ENCODE peak calls at places on chromosome 17, in four cellular contexts. One of them, this sample, is unnamed.
A peak's percentile ranks its signal among the peaks of the same experiment; 100 is the strongest.

GRCh38 chr17:34487616-34488015 is 91.8 kb upstream of the TMEM132E start:
- DNase-seq in mesendoderm: peak; percentile 13
- DNase-seq in H1: peak; percentile 54
- DNase-seq in IMR-90: no peak
- DNase-seq in this sample: peak; percentile 64

GRCh38 chr17:79603771-79604170 is 7.1 kb downstream of the RBFOX3 start:
- DNase-seq in mesendoderm: no peak
- DNase-seq in H1: no peak
- DNase-seq in IMR-90: no peak
- DNase-seq in this sample: no peak

GRCh38 chr17:49815761-49816281 is 27.3 kb downstream of the KAT7 start:
- DNase-seq in mesendoderm: peak; percentile 94
- DNase-seq in H1: no peak
- DNase-seq in IMR-90: no peak
- DNase-seq in this sample: peak; percentile 91

GRCh38 chr17:58079300-58080033 is 3.8 kb upstream of the DYNLL2 start:
- DNase-seq in mesendoderm: no peak
- DNase-seq in H1: no peak
- DNase-seq in IMR-90: no peak
- DNase-seq in this sample: peak; percentile 19

GRCh38 chr17:78019367-78019975 is 61.0 kb downstream of the TNRC6C start:
- DNase-seq in mesendoderm: peak; percentile 41
- DNase-seq in H1: no peak
- DNase-seq in IMR-90: peak; percentile 62
- DNase-seq in this sample: no peak

GRCh38 chr17:34582185-34582900 is 3.0 kb downstream of the TMEM132E start:
- DNase-seq in mesendoderm: no peak
- DNase-seq in H1: no peak
- DNase-seq in IMR-90: no peak
- DNase-seq in this sample: peak; percentile 60

GRCh38 chr17:9239260-9239820 is 218.0 kb downstream of the NTN1 start:
- DNase-seq in mesendoderm: peak; percentile 41
- DNase-seq in H1: no peak
- DNase-seq in IMR-90: no peak
- DNase-seq in this sample: peak; percentile 74

GRCh38 chr17:27888945-27889344 is 4.2 kb downstream of the LYRM9 start:
- DNase-seq in mesendoderm: peak; percentile 96
- DNase-seq in H1: peak; percentile 55
- DNase-seq in IMR-90: peak; percentile 4
- DNase-seq in this sample: peak; percentile 87

GRCh38 chr17:74089869-74090464 is 113.5 kb upstream of the RPL38 start:
- DNase-seq in mesendoderm: peak; percentile 94
- DNase-seq in H1: peak; percentile 93
- DNase-seq in IMR-90: no peak
- DNase-seq in this sample: peak; percentile 95

GRCh38 chr17:27782791-27783206 is 17.5 kb downstream of the NOS2 start:
- DNase-seq in mesendoderm: no peak
- DNase-seq in H1: no peak
- DNase-seq in IMR-90: no peak
- DNase-seq in this sample: no peak

GRCh38 chr17:65228734-65229390 is 91.7 kb downstream of the RGS9 start:
- DNase-seq in mesendoderm: peak; percentile 66
- DNase-seq in H1: no peak
- DNase-seq in IMR-90: peak; percentile 22
- DNase-seq in this sample: no peak

GRCh38 chr17:57419940-57420522 is 163.7 kb downstream of the MSI2 start:
- DNase-seq in mesendoderm: no peak
- DNase-seq in H1: no peak
- DNase-seq in IMR-90: no peak
- DNase-seq in this sample: no peak

GRCh38 chr17:45722161-45722560 is 62.0 kb upstream of the CRHR1 start:
- DNase-seq in mesendoderm: peak; percentile 78
- DNase-seq in H1: peak; percentile 69
- DNase-seq in IMR-90: peak; percentile 5
- DNase-seq in this sample: peak; percentile 89

GRCh38 chr17:72510454-72511016 is 389.7 kb downstream of the SOX9 start:
- DNase-seq in mesendoderm: no peak
- DNase-seq in H1: no peak
- DNase-seq in IMR-90: peak; percentile 27
- DNase-seq in this sample: no peak

GRCh38 chr17:596287-596686 is 118.4 kb downstream of the VPS53 start:
- DNase-seq in mesendoderm: no peak
- DNase-seq in H1: no peak
- DNase-seq in IMR-90: peak; percentile 36
- DNase-seq in this sample: no peak

GRCh38 chr17:57370051-57370581 is 113.8 kb downstream of the MSI2 start:
- DNase-seq in mesendoderm: peak; percentile 35
- DNase-seq in H1: no peak
- DNase-seq in IMR-90: peak; percentile 88
- DNase-seq in this sample: no peak

GRCh38 chr17:80941171-80941570 is 50.5 kb upstream of the CHMP6 start:
- DNase-seq in mesendoderm: no peak
- DNase-seq in H1: no peak
- DNase-seq in IMR-90: no peak
- DNase-seq in this sample: no peak

GRCh38 chr17:16439867-16440351 is 24.5 kb downstream of the TRPV2 start:
- DNase-seq in mesendoderm: no peak
- DNase-seq in H1: no peak
- DNase-seq in IMR-90: no peak
- DNase-seq in this sample: no peak

GRCh38 chr17:61000911-61001310 is 323.3 kb downstream of the BCAS3 start:
- DNase-seq in mesendoderm: peak; percentile 54
- DNase-seq in H1: no peak
- DNase-seq in IMR-90: peak; percentile 81
- DNase-seq in this sample: no peak

GRCh38 chr17:32256012-32256694 is 9.5 kb upstream of the RHBDL3 start:
- DNase-seq in mesendoderm: no peak
- DNase-seq in H1: no peak
- DNase-seq in IMR-90: peak; percentile 24
- DNase-seq in this sample: no peak

GRCh38 chr17:55726440-55726839 is 3.8 kb upstream of the TMEM100 start:
- DNase-seq in mesendoderm: no peak
- DNase-seq in H1: no peak
- DNase-seq in IMR-90: peak; percentile 91
- DNase-seq in this sample: no peak

GRCh38 chr17:63381101-63381729 is 64.9 kb downstream of the CYB561 start:
- DNase-seq in mesendoderm: no peak
- DNase-seq in H1: no peak
- DNase-seq in IMR-90: peak; percentile 82
- DNase-seq in this sample: no peak

GRCh38 chr17:8117980-8118768 is at the start of gene ALOXE3:
- DNase-seq in mesendoderm: peak; percentile 74
- DNase-seq in H1: peak; percentile 72
- DNase-seq in IMR-90: peak; percentile 64
- DNase-seq in this sample: peak; percentile 74
- H4K5ac ChIP-seq in mesendoderm: no peak within 1 kb of the TSS
- H4K5ac ChIP-seq in H1: no peak within 1 kb of the TSS
- H4K5ac ChIP-seq in IMR-90: no peak within 1 kb of the TSS
- H4K5ac ChIP-seq in this sample: no peak within 1 kb of the TSS

DNA sequence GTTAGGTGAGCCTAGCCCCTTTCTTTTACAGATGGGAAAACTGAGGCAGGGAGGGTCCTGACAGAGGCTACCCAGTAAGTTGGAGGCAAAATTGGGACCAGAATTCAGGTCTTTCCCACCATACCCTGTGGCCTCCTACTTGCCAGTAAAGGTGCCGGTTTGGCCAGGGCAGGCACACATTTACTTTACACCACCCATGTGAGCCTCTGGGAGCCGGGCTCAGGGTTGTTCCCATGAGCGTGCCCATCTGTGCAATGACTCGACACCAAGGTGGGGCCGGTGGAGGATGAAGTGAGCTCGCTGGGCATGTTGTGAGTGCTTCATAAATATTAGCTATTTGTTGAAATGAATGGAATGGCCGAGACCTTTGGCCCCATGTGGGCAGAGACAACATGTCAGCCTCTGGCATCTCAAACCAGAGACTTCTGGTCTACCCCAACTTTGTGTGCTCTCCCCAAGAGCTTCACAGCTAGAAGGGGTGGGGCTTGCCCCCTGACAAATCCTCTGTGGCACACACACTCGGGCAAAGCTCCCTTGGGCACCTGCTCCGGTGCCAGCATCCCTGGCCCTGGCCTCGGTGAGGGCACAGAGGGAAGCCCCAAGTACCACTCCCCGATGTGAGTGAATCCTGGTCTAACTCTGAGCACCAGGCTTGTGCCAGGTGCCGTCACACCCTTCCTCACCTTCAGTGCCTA is 60.1 kb downstream of the SRCIN1 start:
- DNase-seq in mesendoderm: no peak
- DNase-seq in H1: no peak
- DNase-seq in IMR-90: no peak
- DNase-seq in this sample: no peak
- H4K5ac ChIP-seq in mesendoderm: no peak overlapping the region
- H4K5ac ChIP-seq in H1: no peak overlapping the region
- H4K5ac ChIP-seq in IMR-90: no peak overlapping the region
- H4K5ac ChIP-seq in this sample: no peak overlapping the region

DNA sequence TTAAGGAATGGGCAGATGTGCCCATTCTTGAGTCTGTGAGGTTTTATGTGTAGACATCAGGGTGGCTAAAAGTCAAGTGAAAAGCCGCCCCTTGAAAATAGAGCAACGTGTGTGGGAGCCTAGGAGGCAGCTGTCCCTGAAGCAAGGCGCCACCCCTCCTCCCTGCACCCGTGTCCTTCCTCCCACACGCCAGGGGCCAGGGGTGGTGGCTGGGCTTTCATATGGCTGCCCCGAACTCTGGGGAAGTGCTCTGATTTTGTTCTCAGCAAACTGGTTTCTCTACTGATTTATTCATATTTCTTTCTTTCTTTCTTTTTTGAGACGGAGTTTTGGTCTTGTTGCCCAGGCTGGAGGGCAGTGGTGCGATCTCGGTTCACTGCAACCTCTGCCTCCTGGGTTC is 4.7 kb downstream of the ZNF750 start:
- DNase-seq in mesendoderm: no peak
- DNase-seq in H1: no peak
- DNase-seq in IMR-90: no peak
- DNase-seq in this sample: no peak
- H4K5ac ChIP-seq in mesendoderm: no peak overlapping the region
- H4K5ac ChIP-seq in H1: no peak overlapping the region
- H4K5ac ChIP-seq in IMR-90: no peak overlapping the region
- H4K5ac ChIP-seq in this sample: no peak overlapping the region

DNA sequence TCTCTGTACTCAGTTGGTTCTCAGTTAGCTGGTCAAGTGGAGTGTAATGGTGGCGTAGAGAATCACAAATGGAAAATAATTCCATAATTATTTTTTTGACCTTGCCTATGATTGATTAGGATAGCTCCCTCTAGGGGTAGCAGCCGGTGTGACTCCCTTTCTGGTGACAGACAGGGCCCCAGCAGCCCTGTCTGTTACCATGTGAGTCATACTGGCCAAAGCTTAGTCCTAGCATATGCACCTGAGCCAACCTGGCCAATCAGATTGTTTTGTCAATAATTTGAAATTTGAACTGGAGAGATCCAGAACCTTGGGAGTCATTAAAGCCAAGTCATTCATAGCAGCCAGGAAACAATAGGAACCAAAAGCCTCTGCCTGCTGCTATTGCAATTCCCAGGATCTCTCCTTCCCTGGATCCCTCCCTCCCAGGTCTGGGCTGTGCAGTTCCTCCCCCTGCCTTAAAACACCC is 5.6 kb downstream of the PNPO start:
- DNase-seq in mesendoderm: peak; percentile 94
- DNase-seq in H1: peak; percentile 86
- DNase-seq in IMR-90: peak; percentile 79
- DNase-seq in this sample: peak; percentile 91
- H4K5ac ChIP-seq in mesendoderm: no peak overlapping the region
- H4K5ac ChIP-seq in H1: no peak overlapping the region
- H4K5ac ChIP-seq in IMR-90: no peak overlapping the region
- H4K5ac ChIP-seq in this sample: no peak overlapping the region

DNA sequence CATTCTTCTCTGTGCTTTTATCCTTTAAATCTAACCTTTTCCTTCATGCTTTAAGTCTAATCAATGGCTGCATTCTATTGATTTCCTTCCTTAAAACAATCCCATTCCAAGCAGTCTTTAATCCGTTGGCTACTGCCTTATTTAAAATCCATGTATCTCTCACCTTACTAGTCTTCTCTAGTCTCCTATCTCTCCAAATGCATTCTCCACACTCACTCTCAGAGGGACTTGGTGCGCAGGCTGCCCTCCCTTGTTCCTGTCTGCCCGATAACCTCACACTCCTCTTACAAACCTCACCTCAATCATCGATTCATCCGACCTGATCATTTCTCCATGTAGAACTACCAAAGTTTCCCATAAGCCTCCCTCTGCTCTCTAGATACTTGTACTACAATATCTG is 23.1 kb downstream of the PSMD12 start:
- DNase-seq in mesendoderm: no peak
- DNase-seq in H1: no peak
- DNase-seq in IMR-90: no peak
- DNase-seq in this sample: no peak
- H4K5ac ChIP-seq in mesendoderm: no peak overlapping the region
- H4K5ac ChIP-seq in H1: no peak overlapping the region
- H4K5ac ChIP-seq in IMR-90: no peak overlapping the region
- H4K5ac ChIP-seq in this sample: no peak overlapping the region

DNA sequence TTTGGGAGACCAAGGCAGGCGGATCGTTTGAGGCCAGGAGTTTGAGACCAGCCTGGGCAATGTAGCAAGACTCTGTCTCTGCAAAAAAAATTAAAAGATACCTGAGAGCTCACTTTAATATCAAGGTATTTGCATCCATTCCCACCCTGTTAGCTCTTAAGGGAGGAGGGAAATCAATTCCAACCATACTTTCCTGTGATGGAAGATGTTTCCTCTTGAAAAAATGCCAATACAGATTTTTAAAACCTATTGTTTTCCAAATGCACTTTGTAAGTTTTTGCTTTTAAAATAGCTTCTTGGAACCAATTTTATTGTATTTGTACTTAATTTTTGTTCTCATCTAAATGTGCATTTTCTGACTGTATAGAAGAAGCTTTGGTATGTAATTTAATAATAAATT is 49.2 kb downstream of the GOSR1 start:
- DNase-seq in mesendoderm: no peak
- DNase-seq in H1: no peak
- DNase-seq in IMR-90: no peak
- DNase-seq in this sample: no peak
- H4K5ac ChIP-seq in mesendoderm: no peak overlapping the region
- H4K5ac ChIP-seq in H1: no peak overlapping the region
- H4K5ac ChIP-seq in IMR-90: no peak overlapping the region
- H4K5ac ChIP-seq in this sample: no peak overlapping the region

GRCh38 chr17:44546711-44547606 is 10.3 kb upstream of the FZD2 start:
- DNase-seq in mesendoderm: no peak
- DNase-seq in H1: no peak
- DNase-seq in IMR-90: peak; percentile 73
- DNase-seq in this sample: no peak
- H4K5ac ChIP-seq in mesendoderm: no peak overlapping the region
- H4K5ac ChIP-seq in H1: no peak overlapping the region
- H4K5ac ChIP-seq in IMR-90: peak overlapping the region; percentile 98
- H4K5ac ChIP-seq in this sample: no peak overlapping the region

GRCh38 chr17:12808723-12809122 is 19.4 kb downstream of the ARHGAP44 start:
- DNase-seq in mesendoderm: no peak
- DNase-seq in H1: no peak
- DNase-seq in IMR-90: no peak
- DNase-seq in this sample: no peak
- H4K5ac ChIP-seq in mesendoderm: no peak overlapping the region
- H4K5ac ChIP-seq in H1: no peak overlapping the region
- H4K5ac ChIP-seq in IMR-90: no peak overlapping the region
- H4K5ac ChIP-seq in this sample: no peak overlapping the region